ENCODE peak calls at places on chromosome 2, in six cellular contexts. A is foreskin fibroblast, G is WERI-Rb-1, Z is tibial artery, R is fibroblast of pulmonary artery, W is GM12865. I is an unnamed sample.

GRCh38 chr2:72330673-72331072 is 183.0 kb upstream of the CYP26B1 start:
- DNase-seq in W (no peak), A (no peak), R (no peak), Z (no peak), G (no peak), I (no peak)

GRCh38 chr2:219983836-219984235 is 356.4 kb downstream of the SLC4A3 start:
- DNase-seq in A (no peak), Z (no peak), G (no peak), R (peak; percentile 31), W (no peak), I (no peak)

GRCh38 chr2:188132385-188132784 is 159.3 kb upstream of the GULP1 start:
- DNase-seq in G (no peak), A (peak; percentile 29), W (no peak), R (peak; percentile 49), Z (no peak), I (no peak)

GRCh38 chr2:168948621-168949212 is 47.6 kb downstream of the G6PC2 start:
- DNase-seq in A (peak; percentile 11), R (peak; percentile 46), Z (no peak), W (peak; percentile 5), G (no peak), I (no peak)

GRCh38 chr2:109446531-109447131 is 167.1 kb downstream of the SEPTIN10 start:
- DNase-seq in Z (peak; percentile 62), G (peak; percentile 26), W (no peak), R (no peak), A (peak; percentile 77), I (no peak)

GRCh38 chr2:64950226-64951160 is 38.7 kb upstream of the SLC1A4 start:
- DNase-seq in G (no peak), W (peak; percentile 69), A (no peak), Z (no peak), R (no peak), I (no peak)

GRCh38 chr2:172095905-172096660 is 6.6 kb downstream of the DLX2 start:
- DNase-seq in G (no peak), A (peak; percentile 56), R (no peak), Z (no peak), W (no peak), I (no peak)

GRCh38 chr2:205700331-205701132 is 18.2 kb downstream of the NRP2 start:
- DNase-seq in W (peak; percentile 49), Z (peak; percentile 74), R (peak; percentile 76), A (peak; percentile 81), G (no peak), I (no peak)

GRCh38 chr2:230671117-230671516 is 41.5 kb upstream of the CAB39 start:
- DNase-seq in A (peak; percentile 85), G (peak; percentile 55), R (no peak), W (no peak), Z (no peak), I (no peak)

GRCh38 chr2:58032751-58033055 is 13.9 kb upstream of the VRK2 start:
- DNase-seq in A (no peak), Z (no peak), R (no peak), W (no peak), G (no peak), I (no peak)

GRCh38 chr2:200637886-200638285 is 52.1 kb downstream of the AOX1 start:
- DNase-seq in Z (no peak), G (no peak), A (no peak), W (no peak), R (no peak), I (no peak)

GRCh38 chr2:199468561-199469513 is 11.1 kb upstream of the SATB2 start:
- DNase-seq in Z (no peak), R (no peak), G (no peak), A (peak; percentile 28), W (no peak), I (peak; percentile 50)

GRCh38 chr2:17166506-17166905 is 351.7 kb downstream of the RAD51AP2 start:
- DNase-seq in R (no peak), W (no peak), Z (no peak), G (no peak), A (peak; percentile 57), I (no peak)

GRCh38 chr2:134668821-134669220 is 50.0 kb downstream of the TMEM163 start:
- DNase-seq in G (no peak), Z (no peak), R (no peak), A (no peak), W (peak; percentile 33), I (no peak)

GRCh38 chr2:234137400-234138014 is 87.0 kb downstream of the SPP2 start:
- DNase-seq in G (no peak), Z (no peak), A (peak; percentile 37), W (no peak), R (peak; percentile 79), I (no peak)

GRCh38 chr2:48312126-48312525 is 217.8 kb upstream of the STON1 start:
- DNase-seq in Z (no peak), A (peak; percentile 56), W (no peak), R (no peak), G (no peak), I (no peak)

GRCh38 chr2:68645523-68645922 is 2.1 kb downstream of the PROKR1 start:
- DNase-seq in Z (no peak), G (no peak), R (peak; percentile 7), A (no peak), W (peak; percentile 25), I (no peak)

GRCh38 chr2:54680397-54681032 is 42.9 kb upstream of the EML6 start:
- DNase-seq in R (no peak), A (peak; percentile 35), Z (no peak), G (no peak), W (peak; percentile 69), I (no peak)

GRCh38 chr2:69095246-69095645 is 82.3 kb downstream of the ANTXR1 start:
- DNase-seq in R (peak; percentile 81), A (peak; percentile 84), W (no peak), G (no peak), Z (no peak), I (no peak)

GRCh38 chr2:123816203-123816602 is 208.9 kb upstream of the CNTNAP5 start:
- DNase-seq in G (no peak), Z (no peak), R (no peak), W (no peak), A (no peak), I (no peak)

GRCh38 chr2:86201951-86202692 is 2.9 kb downstream of the MRPL35 start:
- DNase-seq in W (no peak), R (peak; percentile 32), A (peak; percentile 30), Z (no peak), G (no peak), I (no peak)

GRCh38 chr2:165245081-165245480 is 5.9 kb downstream of the SCN2A start:
- DNase-seq in G (no peak), W (no peak), R (no peak), A (no peak), Z (no peak), I (no peak)

DNA sequence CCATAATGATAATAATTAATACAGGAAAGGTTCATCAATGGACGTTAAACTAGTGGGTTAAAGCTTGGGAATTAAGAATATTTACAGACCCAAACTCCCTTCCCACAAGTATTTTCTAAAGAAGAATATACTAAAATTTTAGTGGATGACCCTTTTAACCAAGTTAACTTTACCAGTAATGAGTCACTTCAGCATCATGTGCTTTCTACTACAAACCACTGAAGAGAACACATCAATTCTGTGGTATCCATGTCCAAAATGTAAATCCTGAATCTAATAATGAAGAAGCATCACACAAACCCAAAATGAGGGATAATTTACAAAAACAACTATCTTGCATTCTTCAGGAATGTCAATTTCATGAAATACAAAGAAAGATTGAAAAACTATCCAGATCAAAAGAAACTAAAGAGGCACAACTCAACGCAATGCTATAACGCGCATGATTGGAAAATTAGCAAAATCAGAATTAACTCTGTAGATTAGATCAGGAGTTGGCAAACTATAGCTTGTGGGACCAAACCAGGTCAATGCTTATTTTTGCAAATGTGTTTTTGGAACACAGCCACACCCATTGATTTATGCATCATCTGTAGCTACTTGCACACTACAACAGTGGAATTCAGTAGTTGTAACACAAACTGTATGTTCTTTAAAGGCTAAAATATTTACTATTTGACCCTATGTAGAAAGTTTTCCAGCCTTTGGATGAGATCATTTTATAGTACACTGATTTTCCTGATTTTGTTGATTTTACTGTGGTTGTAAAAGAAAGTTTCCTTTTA is 27.5 kb downstream of the COPS8 start:
- DNase-seq in R (no peak), W (no peak), A (peak; percentile 56), G (no peak), Z (no peak), I (no peak)
- TF ChIP-seq CTCF in R (no peak), W (no peak), A (no peak), G (no peak), Z (no peak), I (no peak)

GRCh38 chr2:10792660-10793400 is 19.8 kb downstream of the PDIA6 start:
- DNase-seq in A (no peak), Z (no peak), R (no peak), G (peak; percentile 50), W (no peak), I (no peak)
- TF ChIP-seq CTCF in A (no peak), Z (no peak), R (no peak), G (peak; percentile 60), W (no peak), I (no peak)

GRCh38 chr2:120947327-120947726 is 211.7 kb downstream of the GLI2 start:
- DNase-seq in R (no peak), A (no peak), G (no peak), W (no peak), Z (no peak), I (no peak)

GRCh38 chr2:120947982-120948661 is 212.5 kb downstream of the GLI2 start:
- DNase-seq in A (no peak), G (no peak), R (no peak), Z (no peak), W (no peak), I (no peak)

GRCh38 chr2:120948662-120949011 is 213.0 kb downstream of the GLI2 start:
- DNase-seq in A (no peak), R (no peak), G (no peak), Z (no peak), W (no peak), I (no peak)

GRCh38 chr2:120949957-120950590 is 214.4 kb downstream of the GLI2 start:
- DNase-seq in R (no peak), G (no peak), W (no peak), Z (no peak), A (no peak), I (no peak)

GRCh38 chr2:120949027-120949956 is 213.6 kb downstream of the GLI2 start:
- DNase-seq in A (no peak), R (no peak), Z (no peak), G (peak; percentile 31), W (peak; percentile 6), I (no peak)
- TF ChIP-seq CTCF in A (peak; percentile 20), R (peak; percentile 34), Z (no peak), G (peak; percentile 70), W (peak; percentile 14), I (peak; percentile 10)

DNA sequence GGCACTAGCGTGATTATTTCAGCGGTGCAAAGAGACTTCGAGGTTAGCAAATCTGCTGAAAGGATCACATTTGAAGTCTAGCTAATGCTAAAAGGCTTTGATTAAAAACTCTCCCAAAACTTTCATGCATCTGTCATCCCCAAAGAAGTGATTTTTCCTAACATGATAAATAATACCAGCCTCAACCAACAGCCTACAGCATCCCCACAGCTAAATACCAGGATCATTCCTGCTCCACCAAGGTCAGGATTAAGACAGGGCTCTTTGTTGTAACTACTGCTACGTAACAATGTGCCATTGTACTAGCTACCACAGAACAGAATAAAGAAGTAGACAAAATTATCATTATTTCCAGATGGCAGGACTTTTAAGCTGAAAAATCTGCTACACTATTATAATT is 1.6 kb downstream of the OR6B3 start:
- DNase-seq in G (no peak), Z (no peak), W (no peak), A (no peak), R (no peak), I (no peak)
- TF ChIP-seq CTCF in G (no peak), Z (no peak), W (no peak), A (no peak), R (no peak), I (no peak)

GRCh38 chr2:66874411-66874810 is 439.5 kb downstream of the MEIS1 start:
- DNase-seq in A (peak; percentile 66), W (no peak), G (no peak), Z (no peak), R (peak; percentile 14), I (no peak)
- TF ChIP-seq CTCF in A (no peak), W (no peak), G (no peak), Z (no peak), R (no peak), I (no peak)